ENCODE peak calls at places on chromosomes 16 and 17, in four cellular contexts. W, E, R and F are unnamed samples. For H3K27me3, the result is how much of the 10 kb centered on the place peaks cover.

GRCh38 chr17:22703786-22704441 is 1011.6 kb downstream of the KCNJ18 start:
- DNase-seq in R (no peak), W (no peak), E (no peak), F (no peak)

GRCh38 chr17:73267648-73268537 is 6.2 kb upstream of the CPSF4L start:
- DNase-seq in W (no peak), R (no peak), E (no peak), F (no peak)

GRCh38 chr17:43940630-43941029 is 1.6 kb downstream of the PPY start:
- DNase-seq in W (no peak), R (peak), E (peak), F (no peak)

GRCh38 chr17:29597361-29598172 is 4.6 kb downstream of the ANKRD13B start:
- DNase-seq in W (no peak), R (peak), E (no peak), F (no peak)

GRCh38 chr17:66567234-66568170 is 265.1 kb downstream of the PRKCA start:
- DNase-seq in W (peak), E (peak), R (peak), F (peak)

GRCh38 chr17:38322156-38322779 is 21.5 kb downstream of the GPR179 start:
- DNase-seq in W (peak), R (peak), E (no peak), F (no peak)

GRCh38 chr17:6376901-6377300 is 58.0 kb downstream of the AIPL1 start:
- DNase-seq in W (no peak), R (peak), E (no peak), F (no peak)

GRCh38 chr16:84795338-84796053 is 24.3 kb upstream of the CRISPLD2 start:
- DNase-seq in E (peak), W (peak), R (no peak), F (no peak)

GRCh38 chr17:5045496-5045895 is 10.3 kb upstream of the SLC52A1 start:
- DNase-seq in W (no peak), R (no peak), E (no peak), F (no peak)

GRCh38 chr16:68116256-68116853 is 31.2 kb downstream of the NFATC3 start:
- DNase-seq in W (no peak), E (peak), R (no peak), F (no peak)

GRCh38 chr17:74860229-74860998 is 729 bp upstream of the GRIN2C start:
- DNase-seq in E (no peak), W (no peak), R (peak), F (no peak)

GRCh38 chr17:42294469-42295398 is 6.4 kb downstream of the STAT5A start:
- DNase-seq in W (peak), R (no peak), E (no peak), F (no peak)

GRCh38 chr16:8623634-8624033 is 2.1 kb downstream of the METTL22 start:
- DNase-seq in W (no peak), R (no peak), E (no peak), F (no peak)

GRCh38 chr16:53129281-53130192 is 74.7 kb downstream of the CHD9 start:
- DNase-seq in W (no peak), R (no peak), E (no peak), F (peak)

GRCh38 chr17:57706761-57707160 is 38.3 kb downstream of the CCDC182 start:
- DNase-seq in E (no peak), W (no peak), R (no peak), F (no peak)

GRCh38 chr16:69509125-69509524 is 56.6 kb upstream of the NFAT5 start:
- DNase-seq in R (no peak), W (no peak), E (no peak), F (no peak)

GRCh38 chr17:2551928-2552327 is 40.2 kb upstream of the METTL16 start:
- DNase-seq in E (no peak), W (no peak), R (peak), F (no peak)

GRCh38 chr17:39365252-39365651 is 36.2 kb downstream of the FBXL20 start:
- DNase-seq in E (no peak), R (no peak), W (no peak), F (no peak)

GRCh38 chr17:42484304-42484703 is 25.6 kb downstream of the ATP6V0A1 start:
- DNase-seq in R (no peak), W (no peak), E (peak), F (no peak)

GRCh38 chr16:31876955-31877828 is 3.6 kb downstream of the ZNF267 start:
- DNase-seq in R (no peak), E (peak), W (no peak), F (peak)

GRCh38 chr16:58426095-58426494 is 33.8 kb downstream of the GINS3 start:
- DNase-seq in W (peak), E (no peak), R (no peak), F (no peak)

GRCh38 chr17:1035546-1036170 is 38.7 kb downstream of the TIMM22 start:
- DNase-seq in W (no peak), R (no peak), E (no peak), F (no peak)

GRCh38 chr17:78390241-78391050 is 12.0 kb downstream of the PGS1 start:
- DNase-seq in W (no peak), E (no peak), R (no peak), F (peak)

GRCh38 chr17:72349508-72350472 is 229.0 kb downstream of the SOX9 start:
- DNase-seq in W (no peak), E (no peak), R (no peak), F (peak)

GRCh38 chr17:20256144-20256543 is 211.2 kb downstream of the LGALS9B start:
- DNase-seq in R (no peak), W (no peak), E (no peak), F (no peak)

GRCh38 chr17:71740866-71741265 is 380.0 kb upstream of the SOX9 start:
- DNase-seq in E (no peak), W (no peak), R (no peak), F (no peak)

GRCh38 chr16:85430523-85431381 is 182.4 kb upstream of the GSE1 start:
- DNase-seq in R (no peak), W (peak), E (no peak), F (no peak)

GRCh38 chr16:17362946-17363345 is 107.8 kb downstream of the XYLT1 start:
- DNase-seq in E (no peak), R (no peak), W (no peak), F (no peak)

GRCh38 chr16:35252356-35252936 is 1793.0 kb downstream of the TP53TG3F start:
- DNase-seq in E (peak), W (no peak), R (no peak), F (no peak)

GRCh38 chr16:88758944-88759244 is 26.1 kb downstream of the PIEZO1 start:
- DNase-seq in E (no peak), R (no peak), W (no peak), F (no peak)

GRCh38 chr16:82368041-82368440 is 198.0 kb upstream of the MPHOSPH6 start:
- DNase-seq in R (peak), E (peak), W (peak), F (no peak)

GRCh38 chr17:79646721-79647455 is 36.0 kb upstream of the RBFOX3 start:
- DNase-seq in R (no peak), E (no peak), W (no peak), F (no peak)

GRCh38 chr17:64264891-64265290 is 1.8 kb upstream of the TEX2 start:
- DNase-seq in W (no peak), E (no peak), R (no peak), F (no peak)

GRCh38 chr17:38535886-38536285 is 69.9 kb downstream of the SRCIN1 start:
- DNase-seq in W (peak), R (no peak), E (no peak), F (no peak)

GRCh38 chr16:87658564-87659225 is 56.4 kb downstream of the JPH3 start:
- DNase-seq in W (no peak), E (no peak), R (peak), F (no peak)

GRCh38 chr16:83675136-83675535 is 132.6 kb upstream of the HSBP1 start:
- DNase-seq in E (peak), R (peak), W (no peak), F (no peak)
- H3K27me3 ChIP-seq in E (under half), R (under half), W (under half), F (under half)

GRCh38 chr17:8740486-8740885 is 4.2 kb downstream of the CCDC42 start:
- DNase-seq in E (no peak), R (peak), W (no peak), F (no peak)
- TF ChIP-seq CTCF in E (peak), R (no peak), W (no peak), F (no peak)

DNA sequence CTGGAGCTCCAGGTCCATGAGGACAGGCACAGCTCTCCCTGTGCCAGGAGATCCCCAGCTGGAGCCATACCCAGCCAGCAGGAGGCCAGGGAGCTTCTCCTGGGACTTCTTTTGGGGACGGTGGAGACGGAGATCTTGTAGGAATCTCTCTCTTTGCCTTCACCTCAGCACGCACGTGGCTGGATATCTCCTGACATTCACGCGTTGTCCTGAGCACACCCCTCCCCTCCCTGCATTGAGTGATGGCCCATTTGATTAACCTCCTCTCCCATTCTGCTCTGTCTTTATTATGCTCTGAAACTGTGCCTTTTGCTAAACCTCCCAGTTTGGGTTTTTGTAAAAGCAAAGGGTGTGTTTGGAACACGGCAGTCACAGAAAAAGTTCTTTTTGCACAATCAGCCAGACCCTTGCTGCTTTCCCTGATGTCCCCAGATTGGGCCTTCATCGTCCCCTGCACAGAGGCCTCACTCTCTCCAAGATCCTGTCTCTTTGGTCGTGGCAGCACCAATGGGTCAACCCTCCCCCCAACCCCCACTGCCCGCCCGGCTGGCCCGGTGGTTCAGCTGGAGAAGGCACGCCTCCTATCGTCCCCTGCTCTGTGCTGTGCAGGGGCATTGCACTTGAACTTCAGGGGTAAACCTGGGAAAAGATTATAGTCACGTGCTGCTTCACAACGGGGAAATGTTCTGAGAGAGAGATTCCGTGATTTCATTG is 32.5 kb upstream of the LGALS9 start:
- DNase-seq in R (no peak), W (no peak), E (no peak), F (no peak)
- H3K27ac ChIP-seq in R (no peak), W (peak), E (no peak), F (no peak)

GRCh38 chr16:12345349-12345748 is 368.8 kb downstream of the SNX29 start:
- DNase-seq in R (no peak), W (no peak), E (no peak), F (no peak)

GRCh38 chr16:12343913-12344312 is 367.4 kb downstream of the SNX29 start:
- DNase-seq in E (no peak), W (no peak), R (no peak), F (no peak)

GRCh38 chr16:12347365-12347764 is 370.8 kb downstream of the SNX29 start:
- DNase-seq in W (no peak), R (no peak), E (no peak), F (no peak)

GRCh38 chr16:12341966-12342365 is 365.4 kb downstream of the SNX29 start:
- DNase-seq in E (peak), R (no peak), W (no peak), F (peak)

GRCh38 chr16:12344577-12345343 is 368.2 kb downstream of the SNX29 start:
- DNase-seq in W (no peak), R (no peak), E (no peak), F (no peak)
- H3K27me3 ChIP-seq in W (under half), R (under half), E (under half), F (under half)

DNA sequence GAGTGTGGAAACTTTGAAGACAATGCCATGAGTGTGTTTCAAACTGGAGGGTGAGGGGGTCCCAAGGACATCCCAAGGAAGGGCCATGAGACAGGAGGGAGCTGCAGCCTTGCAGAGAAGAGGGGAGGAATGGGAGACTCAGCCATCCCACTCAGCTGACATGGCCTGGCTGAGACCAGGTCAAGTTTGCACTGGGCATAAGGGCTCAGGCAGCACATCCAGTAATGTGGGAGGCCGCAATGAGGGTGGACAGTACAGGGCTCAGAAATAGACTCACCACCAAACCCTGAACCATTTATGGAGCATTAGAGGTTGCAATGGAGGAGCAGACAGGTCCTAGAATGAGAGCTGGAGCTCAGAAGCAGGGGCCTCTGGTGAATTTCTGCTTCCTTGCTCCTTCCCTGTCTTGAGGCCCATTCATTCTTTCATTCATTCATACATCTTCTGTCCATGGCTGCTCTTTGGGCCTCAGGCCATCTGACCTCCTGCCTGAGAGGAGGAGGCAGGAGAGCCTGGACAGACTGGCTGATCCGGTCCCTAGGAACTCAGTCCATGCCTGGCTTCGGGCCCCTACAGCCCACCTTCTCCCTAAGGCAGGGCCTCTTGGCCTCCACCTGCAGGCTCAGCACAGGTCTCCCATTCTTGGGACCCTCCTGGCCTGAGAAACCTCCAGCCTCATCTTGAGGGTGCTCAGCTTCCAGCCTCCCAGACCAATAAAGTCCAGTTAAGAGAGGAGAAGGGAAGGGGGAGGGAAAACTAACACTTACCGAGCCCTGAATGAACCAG is 70.5 kb upstream of the CDH5 start:
- DNase-seq in R (no peak), W (no peak), E (no peak), F (no peak)
- TF ChIP-seq CTCF in R (no peak), W (no peak), E (no peak), F (no peak)